ENCODE peak calls at places on chromosomes 13 and 19, in six cellular contexts. H is head of caudate nucleus; W is astrocyte of the spinal cord; I is smooth muscle cell of the brain vasculature; E is nephron progenitor cell; M is stimulated activated CD4-positive, alpha-beta T cell treated with anti-CD3 and anti-CD28 coated beads, Interleukin-15, amount 100 ng/mL, for 1 hour. T is an unnamed sample.

GRCh38 chr19:42246143-42246868 is 3.9 kb upstream of the GSK3A start:
- DNase-seq in I (no peak), W (peak), M (no peak), E (peak), H (peak), T (peak)

GRCh38 chr13:34161829-34162544 is 344.0 kb downstream of the RFC3 start:
- DNase-seq in I (peak), M (no peak), W (peak), E (no peak), H (no peak), T (no peak)

GRCh38 chr19:40159744-40160143 is 31.5 kb upstream of the MAP3K10 start:
- DNase-seq in E (no peak), W (no peak), H (no peak), M (no peak), I (no peak), T (no peak)

GRCh38 chr19:16594681-16595091 is 22.5 kb upstream of the SLC35E1 start:
- DNase-seq in E (no peak), H (no peak), W (no peak), M (no peak), I (no peak), T (no peak)

GRCh38 chr13:66036024-66036614 is 1194.0 kb downstream of the PCDH9 start:
- DNase-seq in W (no peak), M (no peak), E (no peak), H (no peak), I (no peak), T (no peak)

GRCh38 chr13:80814541-80814940 is 473.6 kb upstream of the SPRY2 start:
- DNase-seq in W (peak), E (no peak), M (no peak), I (no peak), H (no peak), T (no peak)

GRCh38 chr19:7596191-7596937 is 701 bp downstream of the CAMSAP3 start:
- DNase-seq in E (peak), W (no peak), M (no peak), I (no peak), H (no peak), T (no peak)

GRCh38 chr13:83215627-83216026 is 666.6 kb downstream of the SLITRK1 start:
- DNase-seq in H (no peak), M (no peak), I (no peak), E (no peak), W (peak), T (no peak)

GRCh38 chr13:34243396-34243795 is 425.4 kb downstream of the RFC3 start:
- DNase-seq in H (no peak), M (no peak), W (no peak), E (no peak), I (no peak), T (no peak)

GRCh38 chr19:35136977-35137702 is 1.5 kb upstream of the FXYD1 start:
- DNase-seq in H (no peak), E (no peak), I (no peak), M (no peak), W (no peak), T (no peak)

GRCh38 chr13:109196896-109197295 is 567.5 kb downstream of the MYO16 start:
- DNase-seq in H (no peak), M (no peak), W (no peak), E (peak), I (no peak), T (peak)

GRCh38 chr19:7888145-7888825 is at the start of gene LRRC8E:
- DNase-seq in W (peak), E (peak), M (peak), H (no peak), I (no peak), T (peak)

GRCh38 chr19:32873560-32873959 is 4.0 kb upstream of the SLC7A9 start:
- DNase-seq in W (no peak), H (peak), M (no peak), I (no peak), E (no peak), T (no peak)

GRCh38 chr13:40439928-40440327 is 226.5 kb downstream of the FOXO1 start:
- DNase-seq in E (no peak), H (no peak), I (no peak), W (no peak), M (no peak), T (no peak)

GRCh38 chr19:46958542-46958941 is 61.1 kb upstream of the NPAS1 start:
- DNase-seq in E (no peak), M (no peak), H (no peak), W (no peak), I (no peak), T (no peak)

GRCh38 chr19:14731200-14731599 is 41.4 kb downstream of the ZNF333 start:
- DNase-seq in I (no peak), W (no peak), E (no peak), M (no peak), H (no peak), T (peak)

GRCh38 chr19:30674656-30675055 is 302.5 kb downstream of the ZNF536 start:
- DNase-seq in H (no peak), E (no peak), I (no peak), W (no peak), M (no peak), T (no peak)

GRCh38 chr13:69857188-69857821 is 250.3 kb upstream of the ATXN8OS start:
- DNase-seq in M (no peak), E (peak), W (peak), I (no peak), H (no peak), T (no peak)

GRCh38 chr19:39347332-39348227 is 5.4 kb downstream of the SAMD4B start:
- DNase-seq in W (peak), E (no peak), M (no peak), I (no peak), H (no peak), T (no peak)

GRCh38 chr13:27117158-27117557 is 54.5 kb downstream of the USP12 start:
- DNase-seq in E (no peak), I (no peak), H (no peak), W (peak), M (no peak), T (no peak)

GRCh38 chr13:99380921-99381645 is 73.9 kb upstream of the GPR183 start:
- DNase-seq in M (peak), I (no peak), W (no peak), H (no peak), E (no peak), T (no peak)

GRCh38 chr13:31200636-31200970 is 828 bp downstream of the B3GLCT start:
- DNase-seq in M (peak), W (peak), I (no peak), E (peak), H (no peak), T (peak)